ENCODE peak calls at places on chromosomes 13 and 19, in four cellular contexts. F is LoVo, E is IMR-90, U is activated T-cell treated with anti-CD3 and anti-CD28 coated beads for 1 hour. Q is an unnamed sample.

GRCh38 chr13:114047358-114047881 is 73.5 kb upstream of the C13orf46 start:
- DNase-seq in F (no peak), E (peak), U (no peak), Q (no peak)

GRCh38 chr19:571127-571974 is 1.0 kb upstream of the BSG start:
- DNase-seq in F (peak), E (peak), U (no peak), Q (no peak)

GRCh38 chr13:71867101-71867814 is at the start of gene DACH1:
- DNase-seq in F (peak), E (peak), U (no peak), Q (peak)

GRCh38 chr13:33123066-33123940 is 107.1 kb downstream of the KL start:
- DNase-seq in F (no peak), E (peak), U (no peak), Q (no peak)

GRCh38 chr13:107284168-107284567 is 716.2 kb upstream of the ARGLU1 start:
- DNase-seq in F (no peak), E (peak), U (no peak), Q (peak)

GRCh38 chr13:28658539-28658795 is 463 bp upstream of the POMP start:
- DNase-seq in F (no peak), E (no peak), U (no peak), Q (no peak)

GRCh38 chr13:98267080-98267912 is 90.2 kb upstream of the RNF113B start:
- DNase-seq in F (no peak), E (peak), U (no peak), Q (no peak)

GRCh38 chr19:38711726-38712153 is 32.5 kb downstream of the CAPN12 start:
- DNase-seq in F (no peak), E (peak), U (no peak), Q (peak)

GRCh38 chr13:41085961-41086360 is 24.7 kb downstream of the WBP4 start:
- DNase-seq in F (no peak), E (no peak), U (no peak), Q (no peak)